ENCODE peak calls at places on chromosomes 3 and 15, in ten cellular contexts. J is DMS 273 treated with DMSO at 0.1 percent for 48 hours; S is NCI-H460; Z is pancreas; U is glomerular endothelial cell; Y is T-helper 2 cell; E is NCI-H2081; B is kidney epithelial cell; I is pons; A is CD4-positive, alpha-beta T cell. T is an unnamed sample.

GRCh38 chr15:31435891-31436628 is 109.4 kb downstream of the KLF13 start:
- DNase-seq in J (no peak), E (no peak), S (no peak), Z (no peak), I (no peak), B (no peak), A (no peak), U (no peak), Y (no peak), T (no peak)

GRCh38 chr15:76987896-76988860 is 6.7 kb upstream of the PSTPIP1 start:
- DNase-seq in S (no peak), I (peak; percentile 24), J (no peak), A (no peak), Z (no peak), B (no peak), E (no peak), Y (no peak), U (no peak), T (no peak)

GRCh38 chr3:51382076-51382745 is 2.9 kb upstream of the MANF start:
- DNase-seq in S (no peak), I (no peak), E (no peak), Z (no peak), A (no peak), B (no peak), U (no peak), Y (no peak), J (no peak), T (no peak)

GRCh38 chr15:60583194-60583593 is 104.3 kb upstream of the ICE2 start:
- DNase-seq in E (no peak), Y (no peak), S (no peak), A (no peak), B (no peak), I (no peak), U (no peak), Z (no peak), J (no peak), T (no peak)

GRCh38 chr15:36185845-36186244 is 393.6 kb upstream of the CDIN1 start:
- DNase-seq in S (no peak), B (no peak), A (no peak), Y (no peak), J (no peak), I (no peak), Z (no peak), U (no peak), E (no peak), T (no peak)

GRCh38 chr15:40344631-40345120 is 3.9 kb upstream of the CCDC9B start:
- DNase-seq in Y (peak; percentile 48), I (no peak), A (peak; percentile 55), U (no peak), J (no peak), Z (peak; percentile 65), B (no peak), E (peak; percentile 45), S (peak; percentile 56), T (no peak)

GRCh38 chr3:126961191-126961790 is 21.6 kb upstream of the PLXNA1 start:
- DNase-seq in E (no peak), Z (peak; percentile 47), I (peak; percentile 42), B (no peak), S (no peak), U (no peak), J (peak; percentile 93), A (no peak), Y (no peak), T (no peak)

GRCh38 chr3:87287025-87287424 is 10.6 kb upstream of the POU1F1 start:
- DNase-seq in S (no peak), E (no peak), I (no peak), Y (no peak), J (no peak), A (no peak), U (no peak), B (peak; percentile 56), Z (no peak), T (no peak)

GRCh38 chr3:59426851-59427565 is 377.2 kb upstream of the CFAP20DC start:
- DNase-seq in Z (no peak), B (no peak), U (no peak), E (no peak), I (no peak), Y (no peak), J (no peak), A (no peak), S (no peak), T (no peak)

GRCh38 chr15:73867426-73867825 is 5.9 kb upstream of the TBC1D21 start:
- DNase-seq in U (no peak), B (no peak), A (no peak), S (no peak), Z (no peak), E (no peak), J (no peak), I (no peak), Y (no peak), T (no peak)

GRCh38 chr15:63203451-63204090 is 14.2 kb downstream of the RAB8B start:
- DNase-seq in E (no peak), U (no peak), B (no peak), I (no peak), S (no peak), Y (peak; percentile 77), A (no peak), J (no peak), Z (no peak), T (no peak)

GRCh38 chr3:25508901-25509300 is 80.8 kb downstream of the RARB start:
- DNase-seq in A (no peak), J (no peak), E (no peak), I (no peak), S (no peak), B (peak; percentile 56), U (peak; percentile 82), Y (no peak), Z (no peak), T (no peak)

GRCh38 chr3:19065027-19065426 is 83.3 kb upstream of the KCNH8 start:
- DNase-seq in B (no peak), Z (no peak), I (peak; percentile 56), E (no peak), Y (no peak), U (no peak), S (no peak), A (no peak), J (peak; percentile 2), T (no peak)

GRCh38 chr3:150469031-150469930 is 61.2 kb downstream of the TSC22D2 start:
- DNase-seq in B (peak; percentile 94), A (no peak), Y (no peak), S (peak; percentile 33), I (peak; percentile 11), J (no peak), U (peak; percentile 72), Z (peak; percentile 31), E (no peak), T (no peak)

T was measured in NCI-H2107.